ENCODE peak calls at places on chromosomes 7 and 10, in four cellular contexts. A is A549, J is glutamatergic neuron, X is dorsolateral prefrontal cortex. Y is an unnamed sample.

GRCh38 chr7:101555269-101555920 is 73.7 kb downstream of the MYL10 start:
- DNase-seq in X (no peak), J (no peak), A (no peak), Y (no peak)

GRCh38 chr10:66717221-66717981 is 208.4 kb upstream of the LRRTM3 start:
- DNase-seq in X (no peak), A (no peak), J (no peak), Y (no peak)

GRCh38 chr10:117168135-117168674 is 29.1 kb upstream of the KCNK18 start:
- DNase-seq in J (peak; percentile 85), X (peak; percentile 61), A (peak; percentile 92), Y (no peak)

GRCh38 chr10:14123066-14123465 is 207.7 kb downstream of the FRMD4A start:
- DNase-seq in X (no peak), J (no peak), A (no peak), Y (no peak)

GRCh38 chr7:158705234-158705890 is 758 bp upstream of the NCAPG2 start:
- DNase-seq in A (no peak), J (no peak), X (no peak), Y (no peak)

GRCh38 chr10:86668297-86669165 is at the start of gene LDB3:
- DNase-seq in J (peak; percentile 77), A (no peak), X (no peak), Y (no peak)

GRCh38 chr7:130831817-130832481 is 97.9 kb upstream of the KLF14 start:
- DNase-seq in X (no peak), J (no peak), A (peak; percentile 31), Y (no peak)

GRCh38 chr10:42646692-42647640 is 8.6 kb upstream of the ZNF33B start:
- DNase-seq in X (no peak), A (no peak), J (no peak), Y (no peak)

GRCh38 chr7:1561036-1561940 is 5.3 kb upstream of the TMEM184A start:
- DNase-seq in A (no peak), X (no peak), J (no peak), Y (no peak)

GRCh38 chr10:29540016-29540415 is 94.8 kb downstream of the SVIL start:
- DNase-seq in J (no peak), X (no peak), A (no peak), Y (no peak)

GRCh38 chr7:28678421-28678965 is 266.2 kb downstream of the CREB5 start:
- DNase-seq in X (no peak), J (no peak), A (no peak), Y (no peak)

GRCh38 chr10:93756128-93756517 is 1.6 kb upstream of the LGI1 start:
- DNase-seq in A (no peak), X (no peak), J (no peak), Y (no peak)

GRCh38 chr7:32447218-32447617 is 43.0 kb downstream of the LSM5 start:
- DNase-seq in J (no peak), X (no peak), A (no peak), Y (no peak)

GRCh38 chr10:118501637-118502440 is 93.6 kb downstream of the PRLHR start:
- DNase-seq in A (peak; percentile 17), X (no peak), J (no peak), Y (no peak)

GRCh38 chr7:26397786-26398435 is 106.2 kb downstream of the SNX10 start:
- DNase-seq in A (peak; percentile 40), J (peak; percentile 68), X (no peak), Y (no peak)

GRCh38 chr7:74174606-74175082 is 488 bp downstream of the EIF4H start:
- DNase-seq in X (no peak), J (peak; percentile 62), A (peak; percentile 41), Y (peak; percentile 58)

GRCh38 chr10:5538892-5539651 is 14.3 kb downstream of the CALML3 start:
- DNase-seq in J (no peak), X (no peak), A (no peak), Y (peak; percentile 7)

GRCh38 chr7:14821757-14822480 is 80.6 kb downstream of the DGKB start:
- DNase-seq in A (no peak), J (no peak), X (no peak), Y (no peak)

GRCh38 chr10:113879691-113880090 is 25.2 kb downstream of the NHLRC2 start:
- DNase-seq in A (no peak), J (no peak), X (no peak), Y (no peak)

GRCh38 chr7:155377837-155378579 is 79.9 kb upstream of the EN2 start:
- DNase-seq in J (peak; percentile 56), A (no peak), X (no peak), Y (no peak)

GRCh38 chr7:155380221-155380861 is 77.6 kb upstream of the EN2 start:
- DNase-seq in J (peak; percentile 89), A (peak; percentile 93), X (peak; percentile 79), Y (peak; percentile 72)

GRCh38 chr7:155377071-155377836 is 79.6 kb downstream of the INSIG1 start:
- DNase-seq in X (no peak), J (no peak), A (no peak), Y (no peak)

GRCh38 chr7:155378959-155379871 is 78.7 kb upstream of the EN2 start:
- DNase-seq in A (no peak), J (no peak), X (no peak), Y (no peak)

GRCh38 chr7:155378580-155378934 is 79.4 kb upstream of the EN2 start:
- DNase-seq in J (no peak), A (no peak), X (no peak), Y (no peak)
- TF ChIP-seq CTCF in J (no peak), A (no peak), X (no peak), Y (no peak)

DNA sequence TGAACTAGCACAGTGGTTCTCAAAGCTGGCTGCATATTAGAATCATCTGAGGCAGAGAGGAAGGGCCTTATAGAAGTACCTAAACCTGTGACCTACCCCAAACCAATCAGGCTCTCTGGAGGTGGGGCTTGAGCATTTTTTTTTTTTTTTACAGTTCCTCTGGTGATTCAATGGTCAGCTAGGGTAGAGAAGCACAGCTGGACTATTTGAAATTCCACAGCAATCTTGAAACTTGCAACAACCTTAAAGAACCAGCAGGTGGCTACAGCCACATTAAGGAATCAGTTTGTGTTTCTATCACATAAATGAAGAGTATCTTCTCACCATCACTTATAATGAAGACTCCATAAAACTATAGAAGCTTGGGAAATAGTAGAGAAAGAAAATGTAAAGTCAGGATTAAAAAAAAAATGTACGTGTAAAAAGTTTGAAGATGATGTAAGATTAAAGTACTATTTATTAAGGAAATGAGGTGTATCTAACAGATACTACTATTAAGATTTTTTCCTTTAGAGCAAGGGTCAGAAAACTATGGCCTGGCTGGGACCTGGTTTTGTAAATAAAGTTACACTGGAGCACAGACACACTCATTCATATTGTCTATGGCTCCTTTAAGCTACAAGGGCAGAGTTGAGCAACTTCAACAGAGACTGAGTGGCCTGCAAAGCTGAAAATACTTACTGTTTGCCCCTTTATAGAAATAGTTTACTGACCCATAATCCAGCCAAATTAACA is 3.8 kb downstream of the RTKN2 start:
- DNase-seq in J (no peak), A (peak; percentile 50), X (no peak), Y (no peak)
- TF ChIP-seq CTCF in J (peak; percentile 76), A (peak; percentile 57), X (peak; percentile 56), Y (peak; percentile 85)

DNA sequence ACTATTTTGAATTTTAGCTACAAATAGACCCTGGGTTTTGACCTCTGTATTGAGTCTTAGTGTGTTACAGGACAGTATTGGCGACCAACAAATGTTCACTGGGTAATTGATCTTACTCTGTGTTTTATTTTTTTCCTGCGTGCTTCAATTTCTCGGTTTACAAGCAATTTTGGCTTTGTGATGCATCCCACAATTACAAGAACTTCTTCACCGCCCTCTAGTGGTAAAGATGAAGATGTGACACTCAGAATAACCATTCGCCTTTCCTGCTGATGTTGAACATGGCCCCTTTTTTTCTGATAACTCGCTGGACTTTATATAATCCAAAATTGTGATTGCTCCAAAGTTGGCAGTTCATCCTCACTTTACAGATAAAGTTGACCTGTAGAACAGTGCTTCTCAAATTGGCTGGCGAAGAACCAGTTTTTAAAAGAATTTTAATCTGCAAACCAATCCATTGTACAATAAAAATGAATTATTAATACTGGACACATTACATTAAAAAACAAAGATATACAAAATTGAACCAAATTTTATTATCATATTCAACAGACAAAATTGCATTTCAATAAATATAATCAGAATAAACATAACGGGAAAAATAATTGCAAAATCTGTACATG is 20.2 kb upstream of the SMC3 start:
- DNase-seq in X (no peak), J (no peak), A (peak; percentile 69), Y (no peak)
- TF ChIP-seq CTCF in X (peak; percentile 84), J (peak; percentile 86), A (peak; percentile 89), Y (peak; percentile 83)

GRCh38 chr10:123043409-123043925 is 34.7 kb downstream of the ACADSB start:
- DNase-seq in J (peak; percentile 60), X (peak; percentile 59), A (peak; percentile 58), Y (no peak)
- TF ChIP-seq CTCF in J (peak; percentile 70), X (peak; percentile 81), A (peak; percentile 81), Y (peak; percentile 69)

GRCh38 chr7:141533149-141533949 is 17.9 kb upstream of the AGK start:
- DNase-seq in X (peak; percentile 60), A (peak; percentile 66), J (peak; percentile 75), Y (no peak)
- TF ChIP-seq CTCF in X (peak; percentile 99), A (peak; percentile 91), J (peak; percentile 96), Y (peak; percentile 94)

GRCh38 chr10:81873932-81874816 is 820 bp upstream of the NRG3 start:
- DNase-seq in X (peak; percentile 63), J (peak; percentile 87), A (no peak), Y (no peak)
- TF ChIP-seq CTCF in X (peak; percentile 9), J (no peak), A (no peak), Y (no peak)

GRCh38 chr7:50599385-50599784 is 34.2 kb upstream of the DDC start:
- DNase-seq in X (no peak), J (no peak), A (no peak), Y (no peak)
- TF ChIP-seq CTCF in X (no peak), J (no peak), A (no peak), Y (no peak)

GRCh38 chr7:116242177-116242576 is 31.8 kb downstream of the TES start:
- DNase-seq in X (no peak), J (no peak), A (no peak), Y (no peak)
- TF ChIP-seq CTCF in X (no peak), J (no peak), A (peak; percentile 29), Y (no peak)

DNA sequence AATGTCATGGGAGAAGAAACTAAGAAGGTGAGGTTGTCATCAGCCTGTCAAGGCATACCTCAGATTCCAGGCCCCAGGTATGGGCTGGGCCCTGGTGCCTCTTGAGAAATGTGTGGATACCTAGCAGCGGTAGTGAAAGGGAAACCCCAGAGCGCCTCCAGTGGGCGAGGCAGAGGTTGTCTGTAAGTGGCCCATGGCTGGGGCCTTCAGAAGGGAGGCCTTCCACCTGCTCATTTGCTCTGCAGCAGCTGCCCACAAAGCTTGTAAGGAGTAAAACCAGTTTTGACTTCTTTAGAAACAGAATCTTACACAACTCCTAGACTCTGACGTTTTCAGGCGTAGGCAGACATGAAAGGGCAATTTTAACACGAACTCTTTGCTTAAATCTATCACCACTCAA is 509.9 kb downstream of the PARD3 start:
- DNase-seq in X (no peak), A (no peak), J (peak; percentile 52), Y (no peak)
- TF ChIP-seq CTCF in X (no peak), A (no peak), J (no peak), Y (no peak)

Y was measured in CD14-positive monocyte.